ENCODE peak calls at places on chromosome 4, in seven cellular contexts. H, N, B, C, I, L and K are unnamed samples.

GRCh38 chr4:111842336-111842735 is 302.9 kb upstream of the FAM241A start:
- DNase-seq in N (no peak), I (no peak), H (no peak), C (no peak), B (no peak), L (no peak), K (no peak)

GRCh38 chr4:1040344-1041146 is 29.1 kb downstream of the FGFRL1 start:
- DNase-seq in N (no peak), C (no peak), B (no peak), L (no peak), I (no peak), H (no peak), K (no peak)

GRCh38 chr4:54945838-54946237 is 179.6 kb downstream of the KDR start:
- DNase-seq in N (no peak), C (peak; percentile 57), L (no peak), H (no peak), B (no peak), I (no peak), K (no peak)

GRCh38 chr4:78779280-78779679 is 3.1 kb downstream of the BMP2K start:
- DNase-seq in L (no peak), C (no peak), I (no peak), N (no peak), H (no peak), B (no peak), K (no peak)

GRCh38 chr4:156493858-156494257 is 477.7 kb downstream of the PDGFC start:
- DNase-seq in N (no peak), I (no peak), C (no peak), L (no peak), B (no peak), H (no peak), K (no peak)

GRCh38 chr4:108742451-108742850 is 20.4 kb downstream of the ETNPPL start:
- DNase-seq in H (no peak), L (no peak), I (no peak), N (no peak), C (no peak), B (no peak), K (no peak)

GRCh38 chr4:100294356-100294755 is 104.1 kb upstream of the DDIT4L start:
- DNase-seq in N (no peak), L (no peak), I (no peak), B (no peak), C (no peak), H (no peak), K (no peak)

GRCh38 chr4:48322063-48322462 is 19.3 kb upstream of the SLAIN2 start:
- DNase-seq in C (no peak), I (no peak), N (no peak), H (no peak), B (no peak), L (no peak), K (no peak)

GRCh38 chr4:16820304-16820703 is 78.1 kb downstream of the LDB2 start:
- DNase-seq in H (peak; percentile 43), L (no peak), I (no peak), B (no peak), C (no peak), N (no peak), K (peak; percentile 75)

GRCh38 chr4:16125571-16126445 is 42.0 kb upstream of the PROM1 start:
- DNase-seq in N (no peak), L (no peak), I (no peak), H (peak; percentile 25), C (no peak), B (no peak), K (peak; percentile 68)

GRCh38 chr4:153060191-153060590 is 124.1 kb downstream of the FHDC1 start:
- DNase-seq in C (no peak), I (no peak), L (no peak), H (no peak), N (no peak), B (no peak), K (no peak)

GRCh38 chr4:121272526-121272925 is 108.3 kb downstream of the QRFPR start:
- DNase-seq in B (peak; percentile 70), I (no peak), H (no peak), N (no peak), C (no peak), L (no peak), K (peak; percentile 92)

GRCh38 chr4:182492456-182492855 is 249.3 kb downstream of the TENM3 start:
- DNase-seq in L (no peak), H (no peak), C (no peak), B (peak; percentile 12), I (no peak), N (no peak), K (no peak)

GRCh38 chr4:60605651-60606354 is 594.3 kb upstream of the ADGRL3 start:
- DNase-seq in C (no peak), N (no peak), L (no peak), B (peak; percentile 23), I (no peak), H (no peak), K (no peak)

GRCh38 chr4:89222171-89222570 is 85.4 kb downstream of the GPRIN3 start:
- DNase-seq in B (peak; percentile 9), L (no peak), H (no peak), I (peak; percentile 7), N (no peak), C (no peak), K (no peak)

GRCh38 chr4:82797591-82798081 is 960 bp downstream of the SCD5 start:
- DNase-seq in N (peak; percentile 82), C (no peak), B (peak; percentile 46), I (no peak), H (peak; percentile 46), L (peak; percentile 5), K (peak; percentile 55)

GRCh38 chr4:47698837-47699236 is 139.0 kb downstream of the CORIN start:
- DNase-seq in I (no peak), C (no peak), H (no peak), L (no peak), B (no peak), N (no peak), K (no peak)

GRCh38 chr4:109873791-109874514 is 26.0 kb downstream of the LRIT3 start:
- DNase-seq in H (no peak), C (no peak), N (no peak), I (peak; percentile 3), L (no peak), B (peak; percentile 6), K (no peak)

GRCh38 chr4:13176603-13177190 is 307.4 kb downstream of the RAB28 start:
- DNase-seq in H (no peak), N (no peak), C (no peak), L (no peak), I (no peak), B (no peak), K (peak; percentile 84)

GRCh38 chr4:100872811-100873210 is 355.0 kb upstream of the EMCN start:
- DNase-seq in H (no peak), L (no peak), N (no peak), I (no peak), C (no peak), B (peak; percentile 27), K (peak; percentile 18)

GRCh38 chr4:163194593-163194992 is 27.9 kb upstream of the NAF1 start:
- DNase-seq in C (no peak), N (no peak), I (no peak), L (no peak), H (no peak), B (no peak), K (no peak)

DNA sequence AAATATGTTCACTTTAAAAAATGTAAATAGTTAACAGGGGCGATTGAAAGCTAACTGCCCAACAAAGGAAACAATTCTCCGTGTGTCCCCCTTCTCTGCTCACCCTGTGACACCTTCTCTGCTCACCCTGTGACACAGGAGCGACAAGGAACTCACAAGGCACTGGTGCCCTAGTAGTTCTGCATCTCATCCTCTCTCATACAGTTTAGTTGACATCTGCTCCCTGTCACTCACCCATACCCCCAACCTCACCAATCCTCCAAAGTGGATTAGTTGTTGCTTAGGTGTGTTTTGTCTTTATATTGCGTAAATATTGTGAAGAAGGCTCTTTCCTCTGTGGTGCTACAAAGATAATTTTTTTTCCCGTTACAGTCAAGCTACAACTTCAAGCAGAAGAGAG is 46.4 kb downstream of the NUDT6 start:
- DNase-seq in C (no peak), H (no peak), N (no peak), L (no peak), B (no peak), I (no peak), K (no peak)
- H3K27ac ChIP-seq in C (no peak overlapping the region), H (no peak overlapping the region), N (no peak overlapping the region), L (no peak overlapping the region), B (no peak overlapping the region), I (no peak overlapping the region), K (no peak overlapping the region)

GRCh38 chr4:56990109-56990508 is 11.4 kb downstream of the POLR2B start:
- DNase-seq in C (no peak), I (no peak), H (no peak), B (no peak), L (no peak), N (no peak), K (peak; percentile 48)

GRCh38 chr4:56986192-56986591 is 7.5 kb downstream of the POLR2B start:
- DNase-seq in B (no peak), L (no peak), C (no peak), N (no peak), I (no peak), H (no peak), K (no peak)

GRCh38 chr4:56981795-56982201 is 3.1 kb downstream of the POLR2B start:
- DNase-seq in N (no peak), L (no peak), H (no peak), C (no peak), B (no peak), I (no peak), K (peak; percentile 67)

DNA sequence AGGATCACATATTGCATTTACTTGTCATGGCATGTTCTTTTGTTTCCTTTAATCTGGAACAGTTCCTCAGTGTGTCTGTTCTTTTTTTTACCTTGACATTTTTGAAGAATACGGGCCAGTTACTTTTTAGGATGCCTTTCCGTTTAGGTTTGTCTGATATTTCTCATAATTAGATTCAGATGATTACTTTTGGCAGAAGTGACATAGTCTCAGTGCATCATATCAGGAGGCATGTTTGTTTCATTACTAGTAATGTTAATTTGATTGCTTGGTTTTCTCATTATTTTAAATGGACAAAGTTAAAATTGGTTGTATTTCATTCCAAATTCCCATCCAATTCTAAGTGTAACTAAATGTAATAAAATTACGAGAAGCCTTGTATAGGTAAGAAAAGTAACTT is 8.3 kb downstream of the POLR2B start:
- DNase-seq in N (no peak), I (no peak), L (no peak), H (no peak), C (no peak), B (no peak), K (no peak)
- H3K27ac ChIP-seq in N (no peak overlapping the region), I (no peak overlapping the region), L (no peak overlapping the region), H (no peak overlapping the region), C (no peak overlapping the region), B (no peak overlapping the region), K (no peak overlapping the region)

GRCh38 chr4:7366958-7367353 is 67.8 kb downstream of the PSAPL1 start:
- DNase-seq in L (no peak), N (peak; percentile 30), C (no peak), B (no peak), H (no peak), I (no peak), K (no peak)
- H3K27ac ChIP-seq in L (no peak overlapping the region), N (no peak overlapping the region), C (no peak overlapping the region), B (no peak overlapping the region), H (no peak overlapping the region), I (no peak overlapping the region), K (no peak overlapping the region)

DNA sequence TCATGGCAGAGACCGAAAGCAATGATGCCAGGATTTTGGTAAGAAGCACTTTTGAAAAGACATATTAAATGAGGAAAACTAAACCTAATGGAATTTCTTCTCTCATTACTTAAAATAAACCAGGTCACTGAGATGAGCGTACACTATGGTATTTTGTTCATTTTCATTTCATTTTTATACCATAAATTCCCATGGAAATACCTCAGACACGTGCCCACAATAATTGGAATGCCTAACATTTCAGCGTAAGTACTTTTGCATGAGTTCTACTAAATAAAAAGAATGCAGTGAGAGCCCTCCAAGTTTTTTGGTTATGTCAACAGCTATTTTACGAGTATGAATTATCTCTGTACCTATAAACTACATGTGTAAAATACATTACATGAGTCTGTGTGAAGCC is 3.2 kb downstream of the CAMK2D start:
- DNase-seq in N (no peak), L (no peak), H (no peak), C (no peak), I (no peak), B (peak; percentile 26), K (no peak)
- H3K27ac ChIP-seq in N (no peak overlapping the region), L (no peak overlapping the region), H (no peak overlapping the region), C (no peak overlapping the region), I (no peak overlapping the region), B (peak overlapping the region; percentile 95), K (no peak overlapping the region)